ENCODE peak calls at places on chromosomes 12 and 14, in four cellular contexts. R is HepG2, I is K562, Y is GM12878. X is an unnamed sample.

GRCh38 chr12:53224268-53224896 is 7.6 kb downstream of the RARG start:
- DNase-seq in Y (no peak), R (peak; percentile 40), I (peak; percentile 50), X (no peak)

GRCh38 chr12:95574030-95574429 is 22.8 kb upstream of the USP44 start:
- DNase-seq in R (no peak), Y (no peak), I (no peak), X (no peak)

GRCh38 chr14:34718750-34719304 is 4.4 kb upstream of the CFL2 start:
- DNase-seq in I (no peak), R (no peak), Y (no peak), X (no peak)

GRCh38 chr12:85058339-85058738 is 22.2 kb downstream of the LRRIQ1 start:
- DNase-seq in I (no peak), Y (no peak), R (no peak), X (no peak)

GRCh38 chr14:79415726-79416125 is 795.6 kb downstream of the DIO2 start:
- DNase-seq in I (no peak), Y (no peak), R (no peak), X (no peak)

GRCh38 chr14:77000340-77001235 is 27.9 kb downstream of the IRF2BPL start:
- DNase-seq in Y (no peak), R (no peak), I (no peak), X (no peak)

GRCh38 chr12:96197503-96198272 is 3.5 kb downstream of the ELK3 start:
- DNase-seq in R (no peak), I (no peak), Y (no peak), X (no peak)

GRCh38 chr12:3016191-3016590 is 57.0 kb downstream of the TEAD4 start:
- DNase-seq in Y (no peak), I (no peak), R (no peak), X (no peak)

GRCh38 chr14:53043107-53043704 is 92.4 kb upstream of the FERMT2 start:
- DNase-seq in R (no peak), Y (no peak), I (no peak), X (no peak)

GRCh38 chr14:90573385-90574105 is 176.7 kb downstream of the CALM1 start:
- DNase-seq in Y (no peak), I (peak; percentile 91), R (no peak), X (no peak)

GRCh38 chr12:59736359-59736758 is 140.5 kb downstream of the SLC16A7 start:
- DNase-seq in R (no peak), Y (no peak), I (no peak), X (no peak)

GRCh38 chr14:104256025-104256424 is 117.6 kb downstream of the KIF26A start:
- DNase-seq in I (no peak), R (no peak), Y (no peak), X (no peak)

GRCh38 chr12:12469386-12469785 is 93.3 kb downstream of the DUSP16 start:
- DNase-seq in Y (no peak), I (no peak), R (no peak), X (no peak)

GRCh38 chr14:25108959-25109358 is 59.0 kb upstream of the STXBP6 start:
- DNase-seq in R (peak; percentile 32), I (no peak), Y (no peak), X (no peak)

GRCh38 chr12:116392061-116392460 is 114.6 kb upstream of the MED13L start:
- DNase-seq in Y (no peak), I (no peak), R (no peak), X (no peak)

GRCh38 chr12:65818454-65819382 is 5.6 kb upstream of the HMGA2 start:
- DNase-seq in R (no peak), I (no peak), Y (no peak), X (no peak)

GRCh38 chr14:51395361-51395849 is 155.4 kb downstream of the TMX1 start:
- DNase-seq in Y (no peak), I (no peak), R (no peak), X (no peak)

GRCh38 chr14:55026441-55026792 is 482 bp downstream of the WDHD1 start:
- DNase-seq in I (no peak), Y (no peak), R (no peak), X (no peak)

GRCh38 chr14:51576112-51576420 is 75.6 kb upstream of the FRMD6 start:
- DNase-seq in Y (no peak), I (no peak), R (peak; percentile 30), X (no peak)

GRCh38 chr14:41055589-41055988 is 551.1 kb upstream of the LRFN5 start:
- DNase-seq in Y (no peak), R (no peak), I (no peak), X (no peak)

GRCh38 chr12:108750471-108751402 is 19.4 kb upstream of the CORO1C start:
- DNase-seq in Y (no peak), R (no peak), I (no peak), X (no peak)

GRCh38 chr12:33322519-33322918 is 117.1 kb downstream of the SYT10 start:
- DNase-seq in Y (no peak), R (no peak), I (peak; percentile 57), X (no peak)

GRCh38 chr14:33676135-33676566 is 274.7 kb downstream of the EGLN3 start:
- DNase-seq in R (peak; percentile 60), I (peak; percentile 47), Y (no peak), X (peak; percentile 81)

GRCh38 chr14:35140718-35141581 is 18.6 kb downstream of the PRORP start:
- DNase-seq in I (no peak), R (peak; percentile 68), Y (no peak), X (no peak)

GRCh38 chr12:25025260-25025659 is 76.4 kb upstream of the BCAT1 start:
- DNase-seq in Y (no peak), R (no peak), I (no peak), X (no peak)

GRCh38 chr12:47741340-47741703 is 16.0 kb upstream of the ENDOU start:
- DNase-seq in I (no peak), R (no peak), Y (no peak), X (no peak)

GRCh38 chr14:87066221-87066817 is 926.7 kb downstream of the GALC start:
- DNase-seq in I (no peak), R (peak; percentile 3), Y (no peak), X (no peak)

GRCh38 chr12:11877869-11878780 is 192.6 kb upstream of the BCL2L14 start:
- DNase-seq in I (no peak), Y (no peak), R (no peak), X (no peak)

GRCh38 chr14:84442481-84442880 is 1087.5 kb upstream of the FLRT2 start:
- DNase-seq in Y (no peak), R (no peak), I (no peak), X (no peak)

GRCh38 chr12:113971392-113971791 is 5.3 kb upstream of the RBM19 start:
- DNase-seq in I (no peak), R (no peak), Y (no peak), X (no peak)

GRCh38 chr12:2240984-2241383 is 188.2 kb downstream of the CACNA1C start:
- DNase-seq in R (no peak), I (no peak), Y (no peak), X (no peak)

GRCh38 chr14:105324080-105324778 is 9.7 kb downstream of the PACS2 start:
- DNase-seq in Y (no peak), R (no peak), I (no peak), X (no peak)

GRCh38 chr14:96748371-96748770 is 48.8 kb upstream of the VRK1 start:
- DNase-seq in R (no peak), I (no peak), Y (no peak), X (no peak)

GRCh38 chr14:71130491-71131179 is 223.4 kb downstream of the PCNX1 start:
- DNase-seq in R (no peak), I (peak; percentile 76), Y (peak; percentile 20), X (no peak)

DNA sequence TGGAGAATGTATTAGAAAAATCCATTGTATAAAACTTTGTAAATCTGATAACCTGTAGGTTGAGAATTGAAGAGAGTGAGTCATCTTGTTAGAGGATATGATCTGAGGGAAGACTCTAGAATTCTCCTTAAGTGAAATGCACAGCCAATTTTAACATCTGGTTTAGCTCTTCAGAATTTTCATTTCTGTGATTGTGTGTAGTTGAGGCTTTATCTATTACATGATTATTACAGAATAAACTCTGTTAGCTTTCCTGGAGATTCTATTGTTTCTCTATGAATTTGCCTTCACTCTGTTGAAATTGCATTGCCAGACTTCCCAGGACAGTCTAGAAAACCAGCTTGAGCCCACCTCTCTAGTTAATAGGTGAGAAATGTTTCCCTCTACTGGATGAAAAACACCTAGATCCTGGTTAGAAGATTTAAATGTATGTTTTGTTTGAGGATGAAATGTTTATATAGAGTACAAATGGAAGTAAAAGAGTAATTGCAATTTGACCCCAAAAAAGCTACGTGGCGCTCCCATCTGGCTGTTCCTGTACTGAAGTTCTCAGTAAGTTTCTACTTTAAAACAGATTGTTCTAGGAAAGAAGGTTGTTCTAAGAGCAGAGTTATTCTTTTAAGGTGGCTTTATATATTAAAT is 2.9 kb downstream of the NUDT4 start:
- DNase-seq in Y (no peak), I (no peak), R (peak; percentile 43), X (peak; percentile 21)
- TF ChIP-seq FOXK2 in Y (no peak), I (no peak), R (no peak), X (no peak)

GRCh38 chr12:13566286-13566685 is 369.8 kb downstream of the EMP1 start:
- DNase-seq in I (no peak), Y (no peak), R (no peak), X (no peak)
- TF ChIP-seq FOXK2 in I (no peak), Y (no peak), R (no peak), X (no peak)

GRCh38 chr12:45458238-45458637 is 242.3 kb downstream of the ANO6 start:
- DNase-seq in Y (no peak), I (no peak), R (no peak), X (no peak)
- TF ChIP-seq FOXK2 in Y (no peak), I (no peak), R (no peak), X (no peak)

DNA sequence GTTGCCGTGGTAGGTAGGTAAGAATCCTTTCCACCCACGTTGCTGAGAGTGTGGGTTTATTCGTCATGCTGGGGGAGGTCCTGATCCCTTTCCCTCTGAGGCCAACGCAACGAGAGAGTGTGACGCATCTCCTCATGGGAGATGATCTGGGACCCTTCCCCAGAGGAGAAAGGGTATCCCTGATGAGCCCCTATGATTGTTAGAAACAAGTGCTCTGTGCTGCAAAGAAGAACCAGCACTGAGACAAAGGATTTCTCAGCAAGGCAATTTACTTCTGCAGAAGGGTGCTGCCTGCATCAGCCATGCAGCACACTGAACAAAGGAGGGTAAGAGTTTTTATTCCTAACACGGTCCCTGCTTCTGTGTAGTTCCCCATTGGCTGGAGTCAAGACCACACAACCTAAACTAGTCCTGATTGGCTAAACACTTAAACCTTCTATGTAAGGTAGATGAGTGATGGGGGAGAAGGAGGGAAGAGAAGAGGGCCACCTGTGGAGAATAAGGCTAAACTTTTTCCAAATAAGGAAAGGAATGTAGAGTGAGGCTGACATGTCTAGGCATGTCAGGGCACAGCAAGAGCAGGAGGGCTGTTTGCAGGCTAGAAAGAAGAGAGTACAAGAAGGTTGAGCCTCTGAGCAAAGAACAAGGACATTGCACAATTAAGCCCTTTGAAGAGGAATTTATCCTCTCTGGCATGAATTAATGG is 21.3 kb downstream of the CLEC2A start:
- DNase-seq in I (no peak), R (no peak), Y (no peak), X (no peak)
- TF ChIP-seq FOXK2 in I (no peak), R (no peak), Y (no peak), X (no peak)

GRCh38 chr12:69464433-69464832 is 5.8 kb upstream of the FRS2 start:
- DNase-seq in Y (no peak), R (no peak), I (no peak), X (no peak)

GRCh38 chr12:69457433-69457832 is 12.8 kb upstream of the FRS2 start:
- DNase-seq in R (no peak), Y (no peak), I (no peak), X (no peak)

GRCh38 chr12:69456239-69456638 is 13.9 kb upstream of the FRS2 start:
- DNase-seq in Y (no peak), R (no peak), I (no peak), X (no peak)

GRCh38 chr12:69459477-69459876 is 10.7 kb upstream of the FRS2 start:
- DNase-seq in R (no peak), Y (no peak), I (no peak), X (no peak)
- TF ChIP-seq FOXK2 in R (no peak), Y (no peak), I (no peak), X (no peak)

GRCh38 chr14:101226603-101227425 is 323.3 kb upstream of the RTL1 start:
- DNase-seq in R (peak; percentile 72), Y (no peak), I (no peak), X (no peak)
- TF ChIP-seq FOXK2 in R (no peak), Y (no peak), I (no peak), X (no peak)

X was measured in HEK293T.